ENCODE peak calls at places on chromosome 10, in ten cellular contexts. One of them, this sample, is unnamed.

GRCh38 chr10:14362098-14362497 is 31.4 kb upstream of the FRMD4A start:
- DNase-seq in BJ: no peak
- DNase-seq in cardiac fibroblast: peak; percentile 23
- DNase-seq in choroid plexus epithelial cell: peak; percentile 15
- DNase-seq in IMR-90: peak; percentile 35
- DNase-seq in fibroblast of villous mesenchyme: no peak
- DNase-seq in foreskin fibroblast: no peak
- DNase-seq in GM13977: no peak
- DNase-seq in heart left ventricle: no peak
- DNase-seq in fibroblast of pulmonary artery: no peak
- DNase-seq in this sample: no peak

GRCh38 chr10:33134011-33134751 is 176.2 kb upstream of the ITGB1 start:
- DNase-seq in BJ: no peak
- DNase-seq in fibroblast of pulmonary artery: peak; percentile 79
- DNase-seq in fibroblast of villous mesenchyme: peak; percentile 87
- DNase-seq in GM13977: no peak
- DNase-seq in cardiac fibroblast: peak; percentile 84
- DNase-seq in foreskin fibroblast: peak; percentile 89
- DNase-seq in IMR-90: peak; percentile 88
- DNase-seq in heart left ventricle: no peak
- DNase-seq in choroid plexus epithelial cell: peak; percentile 89
- DNase-seq in this sample: peak; percentile 92

GRCh38 chr10:63767512-63767911 is 246.3 kb downstream of the REEP3 start:
- DNase-seq in choroid plexus epithelial cell: no peak
- DNase-seq in foreskin fibroblast: no peak
- DNase-seq in GM13977: peak; percentile 12
- DNase-seq in fibroblast of villous mesenchyme: peak; percentile 46
- DNase-seq in fibroblast of pulmonary artery: peak; percentile 63
- DNase-seq in heart left ventricle: no peak
- DNase-seq in cardiac fibroblast: peak; percentile 61
- DNase-seq in BJ: no peak
- DNase-seq in IMR-90: peak; percentile 29
- DNase-seq in this sample: no peak

GRCh38 chr10:1608408-1609037 is 128.8 kb downstream of the ADARB2 start:
- DNase-seq in fibroblast of villous mesenchyme: no peak
- DNase-seq in GM13977: no peak
- DNase-seq in cardiac fibroblast: no peak
- DNase-seq in heart left ventricle: no peak
- DNase-seq in BJ: no peak
- DNase-seq in foreskin fibroblast: no peak
- DNase-seq in choroid plexus epithelial cell: no peak
- DNase-seq in fibroblast of pulmonary artery: no peak
- DNase-seq in IMR-90: no peak
- DNase-seq in this sample: no peak

GRCh38 chr10:44671321-44671720 is 239.8 kb upstream of the TMEM72 start:
- DNase-seq in IMR-90: no peak
- DNase-seq in fibroblast of villous mesenchyme: no peak
- DNase-seq in heart left ventricle: no peak
- DNase-seq in choroid plexus epithelial cell: no peak
- DNase-seq in GM13977: no peak
- DNase-seq in BJ: no peak
- DNase-seq in cardiac fibroblast: no peak
- DNase-seq in foreskin fibroblast: no peak
- DNase-seq in fibroblast of pulmonary artery: no peak
- DNase-seq in this sample: no peak

GRCh38 chr10:102534333-102534732 is 30.6 kb downstream of the SUFU start:
- DNase-seq in cardiac fibroblast: no peak
- DNase-seq in heart left ventricle: no peak
- DNase-seq in IMR-90: no peak
- DNase-seq in fibroblast of villous mesenchyme: no peak
- DNase-seq in choroid plexus epithelial cell: no peak
- DNase-seq in foreskin fibroblast: no peak
- DNase-seq in fibroblast of pulmonary artery: no peak
- DNase-seq in BJ: no peak
- DNase-seq in GM13977: no peak
- DNase-seq in this sample: no peak

GRCh38 chr10:74044419-74044818 is 46.5 kb downstream of the VCL start:
- DNase-seq in fibroblast of villous mesenchyme: peak; percentile 59
- DNase-seq in GM13977: no peak
- DNase-seq in BJ: no peak
- DNase-seq in IMR-90: no peak
- DNase-seq in foreskin fibroblast: no peak
- DNase-seq in choroid plexus epithelial cell: no peak
- DNase-seq in heart left ventricle: no peak
- DNase-seq in fibroblast of pulmonary artery: no peak
- DNase-seq in cardiac fibroblast: no peak
- DNase-seq in this sample: no peak

GRCh38 chr10:97321807-97322195 is 2.7 kb downstream of the FRAT1 start:
- DNase-seq in BJ: no peak
- DNase-seq in heart left ventricle: no peak
- DNase-seq in cardiac fibroblast: no peak
- DNase-seq in IMR-90: no peak
- DNase-seq in choroid plexus epithelial cell: no peak
- DNase-seq in fibroblast of villous mesenchyme: no peak
- DNase-seq in GM13977: no peak
- DNase-seq in foreskin fibroblast: no peak
- DNase-seq in fibroblast of pulmonary artery: no peak
- DNase-seq in this sample: no peak

GRCh38 chr10:43249962-43250624 is 16.8 kb downstream of the RASGEF1A start:
- DNase-seq in fibroblast of pulmonary artery: no peak
- DNase-seq in foreskin fibroblast: no peak
- DNase-seq in choroid plexus epithelial cell: no peak
- DNase-seq in GM13977: no peak
- DNase-seq in fibroblast of villous mesenchyme: no peak
- DNase-seq in heart left ventricle: peak; percentile 5
- DNase-seq in cardiac fibroblast: no peak
- DNase-seq in BJ: no peak
- DNase-seq in IMR-90: no peak
- DNase-seq in this sample: peak; percentile 56

GRCh38 chr10:93600446-93600860 is 582 bp downstream of the RBP4 start:
- DNase-seq in choroid plexus epithelial cell: no peak
- DNase-seq in BJ: no peak
- DNase-seq in IMR-90: no peak
- DNase-seq in heart left ventricle: no peak
- DNase-seq in GM13977: no peak
- DNase-seq in foreskin fibroblast: no peak
- DNase-seq in fibroblast of pulmonary artery: peak; percentile 1
- DNase-seq in fibroblast of villous mesenchyme: no peak
- DNase-seq in cardiac fibroblast: no peak
- DNase-seq in this sample: no peak

GRCh38 chr10:110803830-110804338 is 67.8 kb upstream of the PDCD4 start:
- DNase-seq in IMR-90: peak; percentile 24
- DNase-seq in foreskin fibroblast: peak; percentile 38
- DNase-seq in choroid plexus epithelial cell: peak; percentile 66
- DNase-seq in GM13977: peak; percentile 61
- DNase-seq in BJ: no peak
- DNase-seq in cardiac fibroblast: peak; percentile 48
- DNase-seq in heart left ventricle: no peak
- DNase-seq in fibroblast of pulmonary artery: peak; percentile 55
- DNase-seq in fibroblast of villous mesenchyme: peak; percentile 67
- DNase-seq in this sample: peak; percentile 67

GRCh38 chr10:75015440-75015839 is 96.0 kb upstream of the SAMD8 start:
- DNase-seq in choroid plexus epithelial cell: no peak
- DNase-seq in foreskin fibroblast: no peak
- DNase-seq in fibroblast of pulmonary artery: no peak
- DNase-seq in GM13977: no peak
- DNase-seq in heart left ventricle: no peak
- DNase-seq in IMR-90: no peak
- DNase-seq in cardiac fibroblast: no peak
- DNase-seq in fibroblast of villous mesenchyme: no peak
- DNase-seq in BJ: no peak
- DNase-seq in this sample: no peak

GRCh38 chr10:116798859-116799258 is 50.4 kb upstream of the ENO4 start:
- DNase-seq in GM13977: no peak
- DNase-seq in heart left ventricle: no peak
- DNase-seq in foreskin fibroblast: no peak
- DNase-seq in cardiac fibroblast: no peak
- DNase-seq in fibroblast of pulmonary artery: no peak
- DNase-seq in choroid plexus epithelial cell: no peak
- DNase-seq in BJ: no peak
- DNase-seq in IMR-90: no peak
- DNase-seq in fibroblast of villous mesenchyme: no peak
- DNase-seq in this sample: no peak

GRCh38 chr10:28054211-28054888 is 55.5 kb upstream of the ODAD2 start:
- DNase-seq in GM13977: no peak
- DNase-seq in fibroblast of villous mesenchyme: peak; percentile 90
- DNase-seq in foreskin fibroblast: peak; percentile 77
- DNase-seq in BJ: peak; percentile 99
- DNase-seq in IMR-90: peak; percentile 98
- DNase-seq in heart left ventricle: no peak
- DNase-seq in choroid plexus epithelial cell: peak; percentile 90
- DNase-seq in fibroblast of pulmonary artery: peak; percentile 64
- DNase-seq in cardiac fibroblast: peak; percentile 71
- DNase-seq in this sample: no peak

GRCh38 chr10:110502851-110503301 is 5.2 kb downstream of the DUSP5 start:
- DNase-seq in fibroblast of villous mesenchyme: peak; percentile 58
- DNase-seq in GM13977: peak; percentile 65
- DNase-seq in cardiac fibroblast: peak; percentile 61
- DNase-seq in BJ: no peak
- DNase-seq in choroid plexus epithelial cell: peak; percentile 69
- DNase-seq in IMR-90: peak; percentile 80
- DNase-seq in heart left ventricle: peak; percentile 83
- DNase-seq in foreskin fibroblast: no peak
- DNase-seq in fibroblast of pulmonary artery: peak; percentile 78
- DNase-seq in this sample: no peak

GRCh38 chr10:8331896-8332729 is 277.6 kb downstream of the GATA3 start:
- DNase-seq in fibroblast of villous mesenchyme: peak; percentile 48
- DNase-seq in GM13977: peak; percentile 71
- DNase-seq in IMR-90: peak; percentile 7
- DNase-seq in heart left ventricle: peak; percentile 12
- DNase-seq in cardiac fibroblast: peak; percentile 68
- DNase-seq in BJ: peak; percentile 1
- DNase-seq in choroid plexus epithelial cell: peak; percentile 33
- DNase-seq in foreskin fibroblast: no peak
- DNase-seq in fibroblast of pulmonary artery: peak; percentile 71
- DNase-seq in this sample: peak; percentile 88

GRCh38 chr10:84237199-84238051 is 3.9 kb downstream of the LRIT1 start:
- DNase-seq in fibroblast of pulmonary artery: no peak
- DNase-seq in GM13977: no peak
- DNase-seq in foreskin fibroblast: no peak
- DNase-seq in BJ: no peak
- DNase-seq in fibroblast of villous mesenchyme: no peak
- DNase-seq in choroid plexus epithelial cell: no peak
- DNase-seq in cardiac fibroblast: no peak
- DNase-seq in heart left ventricle: peak; percentile 18
- DNase-seq in IMR-90: no peak
- DNase-seq in this sample: no peak
- TF ChIP-seq CTCF in fibroblast of pulmonary artery: no peak
- TF ChIP-seq CTCF in GM13977: peak; percentile 9
- TF ChIP-seq CTCF in foreskin fibroblast: peak; percentile 8
- TF ChIP-seq CTCF in BJ: no peak
- TF ChIP-seq CTCF in fibroblast of villous mesenchyme: peak; percentile 28
- TF ChIP-seq CTCF in choroid plexus epithelial cell: peak; percentile 12
- TF ChIP-seq CTCF in cardiac fibroblast: no peak
- TF ChIP-seq CTCF in heart left ventricle: peak; percentile 40
- TF ChIP-seq CTCF in IMR-90: peak; percentile 4
- TF ChIP-seq CTCF in this sample: peak; percentile 53

DNA sequence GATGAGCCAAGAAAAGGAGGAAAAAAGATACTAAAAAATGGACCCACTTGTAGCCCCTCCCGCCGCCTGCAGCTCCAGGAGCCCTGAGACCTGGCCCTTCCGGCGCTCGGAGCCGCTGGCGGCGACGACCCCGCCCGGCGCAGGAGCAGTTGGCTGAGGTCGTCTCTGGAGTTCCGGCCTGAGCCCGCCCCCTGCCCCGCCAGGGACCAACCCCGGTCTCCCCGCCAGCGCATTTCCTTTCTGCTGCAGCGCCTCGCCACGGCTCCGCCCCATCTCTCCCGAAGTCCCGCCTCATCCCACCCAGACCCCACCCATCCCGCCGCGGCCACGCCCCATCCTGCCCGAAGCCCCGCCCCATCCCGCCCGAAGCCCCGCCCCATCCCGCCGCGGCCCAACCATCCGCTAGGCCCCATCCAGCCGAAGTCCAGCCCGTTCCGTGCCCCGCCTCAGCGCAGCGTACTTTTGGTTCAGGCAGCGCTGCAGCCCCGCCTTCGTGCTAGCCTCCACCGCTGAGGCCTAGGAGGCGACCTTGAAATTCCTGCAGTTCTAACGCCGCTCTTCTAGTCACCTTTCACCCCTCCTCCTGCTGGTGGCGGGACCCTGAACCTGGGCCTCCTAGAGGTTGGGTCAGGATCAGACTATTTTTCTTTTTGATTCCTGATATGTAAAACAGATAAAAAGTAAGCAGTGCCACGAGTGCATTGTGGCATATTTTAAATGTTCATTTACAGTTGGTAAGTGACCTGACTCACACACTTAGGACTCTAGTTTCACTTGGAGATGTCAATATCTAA is at the start of gene STN1:
- DNase-seq in GM13977: peak; percentile 97
- DNase-seq in foreskin fibroblast: peak; percentile 97
- DNase-seq in fibroblast of pulmonary artery: peak; percentile 98
- DNase-seq in BJ: peak; percentile 68
- DNase-seq in cardiac fibroblast: peak; percentile 96
- DNase-seq in IMR-90: peak; percentile 96
- DNase-seq in choroid plexus epithelial cell: peak; percentile 99
- DNase-seq in heart left ventricle: peak; percentile 98
- DNase-seq in fibroblast of villous mesenchyme: peak; percentile 97
- DNase-seq in this sample: peak; percentile 98
- TF ChIP-seq CTCF in GM13977: peak; percentile 9
- TF ChIP-seq CTCF in foreskin fibroblast: no peak
- TF ChIP-seq CTCF in fibroblast of pulmonary artery: no peak
- TF ChIP-seq CTCF in BJ: peak; percentile 24
- TF ChIP-seq CTCF in cardiac fibroblast: no peak
- TF ChIP-seq CTCF in IMR-90: peak; percentile 13
- TF ChIP-seq CTCF in choroid plexus epithelial cell: no peak
- TF ChIP-seq CTCF in heart left ventricle: no peak
- TF ChIP-seq CTCF in fibroblast of villous mesenchyme: no peak
- TF ChIP-seq CTCF in this sample: no peak

GRCh38 chr10:91879514-91880170 is 29.6 kb downstream of the FGFBP3 start:
- DNase-seq in choroid plexus epithelial cell: no peak
- DNase-seq in cardiac fibroblast: no peak
- DNase-seq in heart left ventricle: no peak
- DNase-seq in foreskin fibroblast: no peak
- DNase-seq in GM13977: no peak
- DNase-seq in fibroblast of pulmonary artery: no peak
- DNase-seq in fibroblast of villous mesenchyme: no peak
- DNase-seq in IMR-90: no peak
- DNase-seq in BJ: no peak
- DNase-seq in this sample: no peak
- TF ChIP-seq CTCF in choroid plexus epithelial cell: no peak
- TF ChIP-seq CTCF in cardiac fibroblast: no peak
- TF ChIP-seq CTCF in heart left ventricle: no peak
- TF ChIP-seq CTCF in foreskin fibroblast: no peak
- TF ChIP-seq CTCF in GM13977: no peak
- TF ChIP-seq CTCF in fibroblast of pulmonary artery: no peak
- TF ChIP-seq CTCF in fibroblast of villous mesenchyme: no peak
- TF ChIP-seq CTCF in IMR-90: no peak
- TF ChIP-seq CTCF in BJ: no peak
- TF ChIP-seq CTCF in this sample: no peak

DNA sequence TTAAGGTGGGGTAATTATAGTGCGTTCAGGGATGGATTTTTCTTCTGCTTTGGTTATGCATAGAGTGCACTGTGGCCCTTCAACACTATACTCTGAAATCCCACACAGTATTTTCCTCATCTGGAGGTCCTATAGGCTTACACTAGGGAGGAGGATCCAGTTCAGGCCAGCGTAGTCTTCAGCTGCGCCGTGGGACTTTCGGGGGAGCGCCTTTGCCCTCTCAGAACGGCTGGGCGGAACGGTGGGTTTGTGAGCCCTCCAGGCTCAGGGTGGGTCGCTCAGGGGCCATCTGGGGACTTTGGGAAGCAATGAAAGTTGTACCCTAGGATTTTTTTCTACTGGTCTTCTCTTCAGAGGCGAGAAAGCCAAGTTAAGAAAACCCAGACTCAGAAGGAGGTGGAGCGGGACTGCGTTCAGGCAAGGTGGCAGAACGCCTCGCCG is 652 bp upstream of the VPS26A start:
- DNase-seq in GM13977: no peak
- DNase-seq in heart left ventricle: no peak
- DNase-seq in foreskin fibroblast: peak; percentile 57
- DNase-seq in fibroblast of villous mesenchyme: peak; percentile 74
- DNase-seq in IMR-90: peak; percentile 71
- DNase-seq in BJ: peak; percentile 7
- DNase-seq in fibroblast of pulmonary artery: peak; percentile 75
- DNase-seq in cardiac fibroblast: peak; percentile 75
- DNase-seq in choroid plexus epithelial cell: peak; percentile 80
- DNase-seq in this sample: no peak
- TF ChIP-seq CTCF in GM13977: no peak
- TF ChIP-seq CTCF in heart left ventricle: no peak
- TF ChIP-seq CTCF in foreskin fibroblast: no peak
- TF ChIP-seq CTCF in fibroblast of villous mesenchyme: no peak
- TF ChIP-seq CTCF in IMR-90: peak; percentile 51
- TF ChIP-seq CTCF in BJ: no peak
- TF ChIP-seq CTCF in fibroblast of pulmonary artery: peak; percentile 45
- TF ChIP-seq CTCF in cardiac fibroblast: peak; percentile 35
- TF ChIP-seq CTCF in choroid plexus epithelial cell: peak; percentile 68
- TF ChIP-seq CTCF in this sample: peak; percentile 43